ENCODE peak calls at places on chromosomes 5 and 9, in nine cellular contexts. One of them, this sample, is unnamed.

GRCh38 chr9:97761066-97761598 is 64.0 kb upstream of the XPA start:
- DNase-seq in endothelial cell of umbilical vein: no peak
- DNase-seq in ascending aorta: no peak
- DNase-seq in stomach: no peak
- DNase-seq in IMR-90: no peak
- DNase-seq in fibroblast of the aortic adventitia: no peak
- DNase-seq in spleen: no peak
- DNase-seq in thoracic aorta: no peak
- DNase-seq in kidney: no peak
- DNase-seq in this sample: no peak

GRCh38 chr5:39570418-39571027 is 145.7 kb upstream of the DAB2 start:
- DNase-seq in endothelial cell of umbilical vein: peak; percentile 61
- DNase-seq in ascending aorta: no peak
- DNase-seq in stomach: no peak
- DNase-seq in IMR-90: peak; percentile 61
- DNase-seq in fibroblast of the aortic adventitia: peak; percentile 80
- DNase-seq in spleen: no peak
- DNase-seq in thoracic aorta: no peak
- DNase-seq in kidney: no peak
- DNase-seq in this sample: peak; percentile 61

GRCh38 chr9:124551472-124552339 is 44.5 kb upstream of the NR5A1 start:
- DNase-seq in endothelial cell of umbilical vein: peak; percentile 59
- DNase-seq in ascending aorta: no peak
- DNase-seq in stomach: peak; percentile 38
- DNase-seq in IMR-90: peak; percentile 73
- DNase-seq in fibroblast of the aortic adventitia: peak; percentile 56
- DNase-seq in spleen: no peak
- DNase-seq in thoracic aorta: no peak
- DNase-seq in kidney: no peak
- DNase-seq in this sample: peak; percentile 77

GRCh38 chr5:80703747-80704146 is 49.0 kb upstream of the DHFR start:
- DNase-seq in endothelial cell of umbilical vein: no peak
- DNase-seq in ascending aorta: no peak
- DNase-seq in stomach: no peak
- DNase-seq in IMR-90: no peak
- DNase-seq in fibroblast of the aortic adventitia: peak; percentile 4
- DNase-seq in spleen: no peak
- DNase-seq in thoracic aorta: no peak
- DNase-seq in kidney: no peak
- DNase-seq in this sample: no peak

GRCh38 chr9:113885183-113886002 is 9.3 kb downstream of the ZNF618 start:
- DNase-seq in endothelial cell of umbilical vein: no peak
- DNase-seq in ascending aorta: no peak
- DNase-seq in stomach: no peak
- DNase-seq in IMR-90: no peak
- DNase-seq in fibroblast of the aortic adventitia: no peak
- DNase-seq in spleen: no peak
- DNase-seq in thoracic aorta: no peak
- DNase-seq in kidney: no peak
- DNase-seq in this sample: no peak

GRCh38 chr5:65479527-65479926 is 2.2 kb downstream of the ADAMTS6 start:
- DNase-seq in endothelial cell of umbilical vein: peak; percentile 59
- DNase-seq in ascending aorta: no peak
- DNase-seq in stomach: no peak
- DNase-seq in IMR-90: no peak
- DNase-seq in fibroblast of the aortic adventitia: peak; percentile 27
- DNase-seq in spleen: no peak
- DNase-seq in thoracic aorta: no peak
- DNase-seq in kidney: no peak
- DNase-seq in this sample: no peak

GRCh38 chr5:132807163-132807838 is 5.8 kb upstream of the SOWAHA start:
- DNase-seq in endothelial cell of umbilical vein: no peak
- DNase-seq in ascending aorta: no peak
- DNase-seq in stomach: peak; percentile 77
- DNase-seq in IMR-90: no peak
- DNase-seq in fibroblast of the aortic adventitia: no peak
- DNase-seq in spleen: peak; percentile 45
- DNase-seq in thoracic aorta: no peak
- DNase-seq in kidney: no peak
- DNase-seq in this sample: no peak

GRCh38 chr9:20476912-20477311 is 145.4 kb downstream of the MLLT3 start:
- DNase-seq in endothelial cell of umbilical vein: peak; percentile 23
- DNase-seq in ascending aorta: no peak
- DNase-seq in stomach: no peak
- DNase-seq in IMR-90: no peak
- DNase-seq in fibroblast of the aortic adventitia: peak; percentile 71
- DNase-seq in spleen: no peak
- DNase-seq in thoracic aorta: no peak
- DNase-seq in kidney: no peak
- DNase-seq in this sample: peak; percentile 26

GRCh38 chr9:120974921-120975320 is 48.3 kb upstream of the TRAF1 start:
- DNase-seq in endothelial cell of umbilical vein: no peak
- DNase-seq in ascending aorta: no peak
- DNase-seq in stomach: no peak
- DNase-seq in IMR-90: no peak
- DNase-seq in fibroblast of the aortic adventitia: no peak
- DNase-seq in spleen: no peak
- DNase-seq in thoracic aorta: no peak
- DNase-seq in kidney: no peak
- DNase-seq in this sample: no peak

GRCh38 chr5:138334867-138335447 is 3.1 kb upstream of the FAM53C start:
- DNase-seq in endothelial cell of umbilical vein: no peak
- DNase-seq in ascending aorta: no peak
- DNase-seq in stomach: no peak
- DNase-seq in IMR-90: peak; percentile 23
- DNase-seq in fibroblast of the aortic adventitia: no peak
- DNase-seq in spleen: no peak
- DNase-seq in thoracic aorta: no peak
- DNase-seq in kidney: no peak
- DNase-seq in this sample: no peak

GRCh38 chr5:119080975-119081374 is 10.1 kb downstream of the DMXL1 start:
- DNase-seq in endothelial cell of umbilical vein: no peak
- DNase-seq in ascending aorta: no peak
- DNase-seq in stomach: no peak
- DNase-seq in IMR-90: no peak
- DNase-seq in fibroblast of the aortic adventitia: no peak
- DNase-seq in spleen: no peak
- DNase-seq in thoracic aorta: no peak
- DNase-seq in kidney: no peak
- DNase-seq in this sample: no peak

GRCh38 chr9:137194388-137194787 is 5.9 kb downstream of the SSNA1 start:
- DNase-seq in endothelial cell of umbilical vein: no peak
- DNase-seq in ascending aorta: no peak
- DNase-seq in stomach: peak; percentile 93
- DNase-seq in IMR-90: no peak
- DNase-seq in fibroblast of the aortic adventitia: no peak
- DNase-seq in spleen: no peak
- DNase-seq in thoracic aorta: no peak
- DNase-seq in kidney: no peak
- DNase-seq in this sample: no peak

GRCh38 chr9:91824591-91825339 is 125.3 kb downstream of the ROR2 start:
- DNase-seq in endothelial cell of umbilical vein: no peak
- DNase-seq in ascending aorta: no peak
- DNase-seq in stomach: no peak
- DNase-seq in IMR-90: no peak
- DNase-seq in fibroblast of the aortic adventitia: peak; percentile 78
- DNase-seq in spleen: peak; percentile 73
- DNase-seq in thoracic aorta: no peak
- DNase-seq in kidney: peak; percentile 66
- DNase-seq in this sample: no peak

GRCh38 chr9:92668746-92669526 is 995 bp downstream of the IPPK start:
- DNase-seq in endothelial cell of umbilical vein: peak; percentile 4
- DNase-seq in ascending aorta: no peak
- DNase-seq in stomach: no peak
- DNase-seq in IMR-90: peak; percentile 65
- DNase-seq in fibroblast of the aortic adventitia: peak; percentile 51
- DNase-seq in spleen: peak; percentile 80
- DNase-seq in thoracic aorta: no peak
- DNase-seq in kidney: peak; percentile 75
- DNase-seq in this sample: peak; percentile 50

GRCh38 chr5:124704594-124705284 is 41.7 kb downstream of the ZNF608 start:
- DNase-seq in endothelial cell of umbilical vein: no peak
- DNase-seq in ascending aorta: no peak
- DNase-seq in stomach: no peak
- DNase-seq in IMR-90: no peak
- DNase-seq in fibroblast of the aortic adventitia: no peak
- DNase-seq in spleen: no peak
- DNase-seq in thoracic aorta: no peak
- DNase-seq in kidney: no peak
- DNase-seq in this sample: no peak

GRCh38 chr5:152349683-152350526 is 55.2 kb downstream of the NMUR2 start:
- DNase-seq in endothelial cell of umbilical vein: peak; percentile 5
- DNase-seq in ascending aorta: no peak
- DNase-seq in stomach: peak; percentile 61
- DNase-seq in IMR-90: peak; percentile 14
- DNase-seq in fibroblast of the aortic adventitia: peak; percentile 1
- DNase-seq in spleen: no peak
- DNase-seq in thoracic aorta: no peak
- DNase-seq in kidney: no peak
- DNase-seq in this sample: peak; percentile 12

GRCh38 chr5:83711982-83712601 is 8.6 kb downstream of the HAPLN1 start:
- DNase-seq in endothelial cell of umbilical vein: peak; percentile 64
- DNase-seq in ascending aorta: no peak
- DNase-seq in stomach: peak; percentile 35
- DNase-seq in IMR-90: peak; percentile 35
- DNase-seq in fibroblast of the aortic adventitia: peak; percentile 65
- DNase-seq in spleen: no peak
- DNase-seq in thoracic aorta: no peak
- DNase-seq in kidney: no peak
- DNase-seq in this sample: peak; percentile 54

GRCh38 chr5:136104311-136104975 is 28.2 kb upstream of the SMAD5 start:
- DNase-seq in endothelial cell of umbilical vein: peak; percentile 29
- DNase-seq in ascending aorta: no peak
- DNase-seq in stomach: no peak
- DNase-seq in IMR-90: no peak
- DNase-seq in fibroblast of the aortic adventitia: no peak
- DNase-seq in spleen: no peak
- DNase-seq in thoracic aorta: no peak
- DNase-seq in kidney: no peak
- DNase-seq in this sample: no peak

GRCh38 chr9:108889649-108890067 is 27.6 kb downstream of the ACTL7A start:
- DNase-seq in endothelial cell of umbilical vein: peak; percentile 32
- DNase-seq in ascending aorta: no peak
- DNase-seq in stomach: no peak
- DNase-seq in IMR-90: peak; percentile 67
- DNase-seq in fibroblast of the aortic adventitia: peak; percentile 30
- DNase-seq in spleen: no peak
- DNase-seq in thoracic aorta: no peak
- DNase-seq in kidney: no peak
- DNase-seq in this sample: peak; percentile 37

GRCh38 chr9:137216188-137216965 is 5.7 kb downstream of the RNF208 start:
- DNase-seq in endothelial cell of umbilical vein: no peak
- DNase-seq in ascending aorta: no peak
- DNase-seq in stomach: no peak
- DNase-seq in IMR-90: no peak
- DNase-seq in fibroblast of the aortic adventitia: no peak
- DNase-seq in spleen: no peak
- DNase-seq in thoracic aorta: no peak
- DNase-seq in kidney: no peak
- DNase-seq in this sample: no peak

GRCh38 chr5:9513825-9514224 is 32.0 kb downstream of the SEMA5A start:
- DNase-seq in endothelial cell of umbilical vein: no peak
- DNase-seq in ascending aorta: no peak
- DNase-seq in stomach: no peak
- DNase-seq in IMR-90: peak; percentile 47
- DNase-seq in fibroblast of the aortic adventitia: peak; percentile 65
- DNase-seq in spleen: no peak
- DNase-seq in thoracic aorta: no peak
- DNase-seq in kidney: no peak
- DNase-seq in this sample: peak; percentile 38
- TF ChIP-seq CTCF in endothelial cell of umbilical vein: no peak
- TF ChIP-seq CTCF in ascending aorta: peak; percentile 39
- TF ChIP-seq CTCF in stomach: no peak
- TF ChIP-seq CTCF in IMR-90: peak; percentile 44
- TF ChIP-seq CTCF in fibroblast of the aortic adventitia: peak; percentile 62
- TF ChIP-seq CTCF in spleen: no peak
- TF ChIP-seq CTCF in thoracic aorta: peak; percentile 30
- TF ChIP-seq CTCF in kidney: peak; percentile 10
- TF ChIP-seq CTCF in this sample: peak; percentile 53

DNA sequence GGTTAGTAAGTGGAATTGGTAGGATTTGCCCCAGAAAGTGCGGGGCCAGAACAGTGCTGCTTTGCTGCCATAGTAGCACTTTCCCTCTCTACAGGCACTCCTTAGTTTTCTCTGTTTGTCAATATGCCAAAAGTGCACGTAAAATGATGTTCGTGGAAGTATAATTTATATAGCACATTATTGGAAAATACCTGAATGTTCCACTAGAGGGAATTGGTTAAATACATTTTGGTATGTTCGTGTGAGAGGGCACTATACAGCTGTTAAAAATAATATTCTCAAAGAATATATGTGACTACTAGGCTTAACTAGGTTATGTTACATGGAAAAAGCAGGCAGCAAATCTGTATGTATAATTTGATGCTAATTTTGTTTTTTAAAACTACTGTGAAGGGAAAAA is 184.0 kb upstream of the GDNF start:
- DNase-seq in endothelial cell of umbilical vein: no peak
- DNase-seq in ascending aorta: no peak
- DNase-seq in stomach: no peak
- DNase-seq in IMR-90: no peak
- DNase-seq in fibroblast of the aortic adventitia: no peak
- DNase-seq in spleen: no peak
- DNase-seq in thoracic aorta: no peak
- DNase-seq in kidney: no peak
- DNase-seq in this sample: no peak
- H3K4me3 ChIP-seq in endothelial cell of umbilical vein: no peak overlapping the region
- H3K4me3 ChIP-seq in ascending aorta: no peak overlapping the region
- H3K4me3 ChIP-seq in stomach: no peak overlapping the region
- H3K4me3 ChIP-seq in IMR-90: no peak overlapping the region
- H3K4me3 ChIP-seq in fibroblast of the aortic adventitia: no peak overlapping the region
- H3K4me3 ChIP-seq in spleen: no peak overlapping the region
- H3K4me3 ChIP-seq in thoracic aorta: no peak overlapping the region
- H3K4me3 ChIP-seq in kidney: no peak overlapping the region
- H3K4me3 ChIP-seq in this sample: no peak overlapping the region

DNA sequence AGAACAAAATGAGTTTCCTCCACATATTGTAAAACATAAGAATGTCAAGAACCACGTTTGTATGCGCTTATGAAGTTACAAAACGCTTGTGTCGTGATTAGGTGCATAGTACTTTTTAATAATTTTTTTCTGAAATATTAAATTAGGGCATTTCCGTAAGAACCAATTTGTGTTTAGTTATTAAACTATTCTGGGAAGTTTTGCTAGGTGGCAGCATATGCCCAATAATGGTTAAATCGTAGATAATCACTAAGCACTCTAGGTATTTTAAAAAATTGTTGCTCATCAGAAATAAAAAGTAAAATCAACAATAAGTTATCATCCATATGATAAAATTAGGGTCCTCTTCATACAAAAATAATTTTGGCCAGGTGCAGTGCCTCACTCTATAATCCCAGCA is 5.4 kb downstream of the SRFBP1 start:
- DNase-seq in endothelial cell of umbilical vein: peak; percentile 73
- DNase-seq in ascending aorta: no peak
- DNase-seq in stomach: no peak
- DNase-seq in IMR-90: peak; percentile 66
- DNase-seq in fibroblast of the aortic adventitia: peak; percentile 83
- DNase-seq in spleen: no peak
- DNase-seq in thoracic aorta: no peak
- DNase-seq in kidney: no peak
- DNase-seq in this sample: peak; percentile 69
- TF ChIP-seq CTCF in endothelial cell of umbilical vein: peak; percentile 12
- TF ChIP-seq CTCF in ascending aorta: peak; percentile 46
- TF ChIP-seq CTCF in stomach: no peak
- TF ChIP-seq CTCF in IMR-90: peak; percentile 78
- TF ChIP-seq CTCF in fibroblast of the aortic adventitia: peak; percentile 49
- TF ChIP-seq CTCF in spleen: no peak
- TF ChIP-seq CTCF in thoracic aorta: peak; percentile 20
- TF ChIP-seq CTCF in kidney: peak; percentile 4
- TF ChIP-seq CTCF in this sample: peak; percentile 41

GRCh38 chr5:81750308-81751008 is 439 bp downstream of the SSBP2 start:
- DNase-seq in endothelial cell of umbilical vein: no peak
- DNase-seq in ascending aorta: no peak
- DNase-seq in stomach: peak; percentile 34
- DNase-seq in IMR-90: no peak
- DNase-seq in fibroblast of the aortic adventitia: no peak
- DNase-seq in spleen: no peak
- DNase-seq in thoracic aorta: no peak
- DNase-seq in kidney: no peak
- DNase-seq in this sample: no peak
- H3K4me3 ChIP-seq in endothelial cell of umbilical vein: peak overlapping the region; percentile 55
- H3K4me3 ChIP-seq in ascending aorta: peak overlapping the region; percentile 86
- H3K4me3 ChIP-seq in stomach: peak overlapping the region; percentile 97
- H3K4me3 ChIP-seq in IMR-90: peak overlapping the region; percentile 58
- H3K4me3 ChIP-seq in fibroblast of the aortic adventitia: peak overlapping the region; percentile 82
- H3K4me3 ChIP-seq in spleen: peak overlapping the region; percentile 99
- H3K4me3 ChIP-seq in thoracic aorta: peak overlapping the region; percentile 96
- H3K4me3 ChIP-seq in kidney: peak overlapping the region; percentile 84
- H3K4me3 ChIP-seq in this sample: peak overlapping the region; percentile 72

This sample was measured in astrocyte of the spinal cord.